ENCODE peak calls at places on chromosomes 6 and 20, in seven cellular contexts. S, E, V, F, D, N and Q are unnamed samples.

GRCh38 chr20:15927893-15928650 is 645.2 kb downstream of the KIF16B start:
- DNase-seq in S (no peak), E (no peak), V (no peak), F (no peak), D (no peak), N (no peak), Q (no peak)

GRCh38 chr6:157982580-157983438 is 1.1 kb downstream of the SYNJ2 start:
- DNase-seq in S (no peak), E (peak), V (no peak), F (no peak), D (no peak), N (peak), Q (no peak)

GRCh38 chr6:35984701-35985100 is 39.7 kb downstream of the SLC26A8 start:
- DNase-seq in S (no peak), E (no peak), V (no peak), F (no peak), D (no peak), N (no peak), Q (no peak)

GRCh38 chr6:30988209-30988825 is 4.8 kb downstream of the MUC21 start:
- DNase-seq in S (no peak), E (no peak), V (no peak), F (no peak), D (peak), N (no peak), Q (no peak)

GRCh38 chr20:881051-881820 is 34.9 kb downstream of the ANGPT4 start:
- DNase-seq in S (no peak), E (no peak), V (no peak), F (no peak), D (no peak), N (peak), Q (no peak)

GRCh38 chr6:88565409-88565811 is 398.0 kb downstream of the RNGTT start:
- DNase-seq in S (no peak), E (no peak), V (no peak), F (no peak), D (no peak), N (no peak), Q (no peak)

GRCh38 chr6:21749754-21750153 is 156.2 kb downstream of the SOX4 start:
- DNase-seq in S (no peak), E (no peak), V (no peak), F (no peak), D (no peak), N (no peak), Q (no peak)

GRCh38 chr6:110217255-110217654 is 37.0 kb downstream of the CDC40 start:
- DNase-seq in S (peak), E (no peak), V (no peak), F (no peak), D (no peak), N (peak), Q (no peak)

GRCh38 chr6:21402368-21402767 is 191.2 kb upstream of the SOX4 start:
- DNase-seq in S (no peak), E (no peak), V (no peak), F (no peak), D (peak), N (no peak), Q (no peak)

GRCh38 chr20:35410613-35411012 is 1.2 kb downstream of the UQCC1 start:
- DNase-seq in S (no peak), E (no peak), V (no peak), F (no peak), D (no peak), N (no peak), Q (no peak)

GRCh38 chr20:50744143-50744792 is 12.9 kb downstream of the PARD6B start:
- DNase-seq in S (peak), E (peak), V (no peak), F (no peak), D (peak), N (peak), Q (peak)

GRCh38 chr6:53325785-53326184 is 23.0 kb downstream of the ELOVL5 start:
- DNase-seq in S (no peak), E (no peak), V (no peak), F (no peak), D (no peak), N (no peak), Q (no peak)

GRCh38 chr6:11828185-11828897 is 49.7 kb upstream of the ADTRP start:
- DNase-seq in S (no peak), E (no peak), V (no peak), F (no peak), D (no peak), N (no peak), Q (no peak)

GRCh38 chr20:46011631-46012482 is 3.1 kb downstream of the MMP9 start:
- DNase-seq in S (no peak), E (peak), V (no peak), F (no peak), D (no peak), N (no peak), Q (no peak)

GRCh38 chr6:75412937-75413662 is 80.5 kb downstream of the FILIP1 start:
- DNase-seq in S (peak), E (no peak), V (no peak), F (no peak), D (no peak), N (no peak), Q (no peak)

GRCh38 chr6:6002005-6002808 is 4.5 kb downstream of the NRN1 start:
- DNase-seq in S (no peak), E (no peak), V (peak), F (no peak), D (no peak), N (no peak), Q (no peak)

GRCh38 chr20:10806539-10806938 is 132.7 kb upstream of the JAG1 start:
- DNase-seq in S (no peak), E (no peak), V (no peak), F (no peak), D (no peak), N (no peak), Q (no peak)

GRCh38 chr20:35000311-35000921 is 44.7 kb downstream of the MYH7B start:
- DNase-seq in S (no peak), E (no peak), V (no peak), F (no peak), D (no peak), N (no peak), Q (no peak)

GRCh38 chr6:158381214-158381613 is 68.9 kb downstream of the TULP4 start:
- DNase-seq in S (no peak), E (no peak), V (no peak), F (no peak), D (no peak), N (no peak), Q (no peak)

GRCh38 chr6:164856138-164856537 is 453.3 kb downstream of the C6orf118 start:
- DNase-seq in S (no peak), E (no peak), V (no peak), F (no peak), D (no peak), N (no peak), Q (no peak)

GRCh38 chr6:141956046-141956761 is 176.5 kb upstream of the GJE1 start:
- DNase-seq in S (no peak), E (no peak), V (no peak), F (no peak), D (peak), N (peak), Q (no peak)

GRCh38 chr6:85163553-85163952 is 286.3 kb upstream of the NT5E start:
- DNase-seq in S (no peak), E (no peak), V (no peak), F (no peak), D (no peak), N (no peak), Q (no peak)

GRCh38 chr6:45438849-45439406 is 61.2 kb upstream of the SUPT3H start:
- DNase-seq in S (peak), E (no peak), V (no peak), F (no peak), D (no peak), N (peak), Q (peak)

GRCh38 chr6:46510656-46511055 is 19.4 kb upstream of the RCAN2 start:
- DNase-seq in S (peak), E (peak), V (no peak), F (peak), D (no peak), N (peak), Q (no peak)

GRCh38 chr20:371755-372542 is 8.6 kb upstream of the TRIB3 start:
- DNase-seq in S (no peak), E (peak), V (peak), F (no peak), D (peak), N (peak), Q (peak)

GRCh38 chr6:56370591-56371198 is 123.3 kb upstream of the COL21A1 start:
- DNase-seq in S (peak), E (peak), V (no peak), F (peak), D (peak), N (peak), Q (peak)

GRCh38 chr20:33291830-33292355 is 8.9 kb downstream of the BPIFB1 start:
- DNase-seq in S (no peak), E (peak), V (peak), F (no peak), D (peak), N (peak), Q (no peak)

GRCh38 chr6:11971154-11971553 is 41.0 kb upstream of the HIVEP1 start:
- DNase-seq in S (peak), E (no peak), V (no peak), F (peak), D (no peak), N (peak), Q (no peak)

GRCh38 chr6:168908887-168909286 is 344.8 kb downstream of the THBS2 start:
- DNase-seq in S (no peak), E (no peak), V (no peak), F (peak), D (no peak), N (peak), Q (no peak)

GRCh38 chr6:113859349-113860164 is 2.4 kb downstream of the MARCKS start:
- DNase-seq in S (no peak), E (peak), V (peak), F (no peak), D (peak), N (no peak), Q (peak)

GRCh38 chr20:49583669-49584417 is 15.9 kb upstream of the PTGIS start:
- DNase-seq in S (peak), E (peak), V (no peak), F (no peak), D (peak), N (peak), Q (peak)

GRCh38 chr6:168041928-168042327 is 37.1 kb downstream of the FRMD1 start:
- DNase-seq in S (no peak), E (no peak), V (no peak), F (no peak), D (no peak), N (no peak), Q (no peak)

GRCh38 chr20:60222497-60222896 is 264.3 kb downstream of the CDH26 start:
- DNase-seq in S (no peak), E (no peak), V (no peak), F (no peak), D (no peak), N (no peak), Q (no peak)

GRCh38 chr6:157990321-157991066 is 8.8 kb downstream of the SYNJ2 start:
- DNase-seq in S (no peak), E (no peak), V (no peak), F (no peak), D (no peak), N (no peak), Q (no peak)

GRCh38 chr6:37049990-37050853 is 44.8 kb downstream of the FGD2 start:
- DNase-seq in S (no peak), E (peak), V (no peak), F (no peak), D (no peak), N (no peak), Q (no peak)

GRCh38 chr6:157265630-157266029 is 57.7 kb downstream of the TMEM242 start:
- DNase-seq in S (no peak), E (no peak), V (no peak), F (no peak), D (no peak), N (no peak), Q (no peak)

GRCh38 chr20:57947421-57948176 is 237.8 kb upstream of the PMEPA1 start:
- DNase-seq in S (peak), E (no peak), V (no peak), F (peak), D (no peak), N (peak), Q (no peak)

DNA sequence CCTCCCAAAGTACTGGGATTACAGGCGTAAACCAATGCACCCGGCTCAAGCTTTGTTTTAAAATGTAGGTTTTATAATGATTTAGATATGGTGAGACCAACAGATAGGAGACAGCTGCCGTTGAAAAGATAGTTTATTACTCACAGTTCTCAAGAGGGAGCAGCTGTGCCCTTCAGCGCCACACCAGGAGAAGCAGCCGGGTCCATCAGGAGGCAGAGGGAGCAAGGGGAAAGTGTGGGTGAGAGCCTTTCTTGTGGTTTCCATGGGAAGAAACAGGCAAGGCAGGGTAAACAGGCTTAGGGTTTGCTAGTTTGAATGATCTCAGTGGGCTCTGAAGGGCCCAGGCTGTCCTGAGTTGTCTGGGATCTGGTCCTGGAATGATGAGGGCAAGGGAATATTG is 117.8 kb upstream of the PLCB4 start:
- DNase-seq in S (no peak), E (no peak), V (no peak), F (no peak), D (no peak), N (no peak), Q (no peak)
- TF ChIP-seq CTCF in S (no peak), E (no peak), V (no peak), F (no peak), D (no peak), N (no peak), Q (no peak)

GRCh38 chr6:120826253-120826652 is 508.0 kb downstream of the TBC1D32 start:
- DNase-seq in S (no peak), E (peak), V (peak), F (no peak), D (peak), N (no peak), Q (peak)
- TF ChIP-seq CTCF in S (peak), E (peak), V (peak), F (no peak), D (peak), N (peak), Q (peak)

GRCh38 chr6:43927525-43928210 is 157.7 kb downstream of the VEGFA start:
- DNase-seq in S (no peak), E (peak), V (no peak), F (no peak), D (no peak), N (no peak), Q (no peak)
- TF ChIP-seq CTCF in S (no peak), E (no peak), V (no peak), F (no peak), D (no peak), N (no peak), Q (no peak)

GRCh38 chr20:63368151-63368550 is 7.0 kb upstream of the CHRNA4 start:
- DNase-seq in S (no peak), E (no peak), V (no peak), F (no peak), D (no peak), N (no peak), Q (no peak)

GRCh38 chr20:63370623-63371176 is 9.6 kb upstream of the CHRNA4 start:
- DNase-seq in S (no peak), E (no peak), V (no peak), F (no peak), D (no peak), N (no peak), Q (no peak)

GRCh38 chr20:63371346-63371865 is 10.3 kb upstream of the CHRNA4 start:
- DNase-seq in S (no peak), E (no peak), V (no peak), F (no peak), D (no peak), N (no peak), Q (no peak)

GRCh38 chr20:63369024-63369530 is 7.9 kb upstream of the CHRNA4 start:
- DNase-seq in S (no peak), E (no peak), V (no peak), F (no peak), D (no peak), N (no peak), Q (no peak)

GRCh38 chr20:63369724-63370622 is 8.8 kb upstream of the CHRNA4 start:
- DNase-seq in S (no peak), E (no peak), V (no peak), F (no peak), D (no peak), N (no peak), Q (no peak)
- TF ChIP-seq CTCF in S (no peak), E (no peak), V (no peak), F (no peak), D (no peak), N (no peak), Q (no peak)

GRCh38 chr6:121826156-121826810 is 390.8 kb downstream of the GJA1 start:
- DNase-seq in S (peak), E (no peak), V (no peak), F (peak), D (peak), N (peak), Q (no peak)

GRCh38 chr6:121828567-121828966 is 393.1 kb downstream of the GJA1 start:
- DNase-seq in S (no peak), E (no peak), V (no peak), F (no peak), D (no peak), N (no peak), Q (no peak)

DNA sequence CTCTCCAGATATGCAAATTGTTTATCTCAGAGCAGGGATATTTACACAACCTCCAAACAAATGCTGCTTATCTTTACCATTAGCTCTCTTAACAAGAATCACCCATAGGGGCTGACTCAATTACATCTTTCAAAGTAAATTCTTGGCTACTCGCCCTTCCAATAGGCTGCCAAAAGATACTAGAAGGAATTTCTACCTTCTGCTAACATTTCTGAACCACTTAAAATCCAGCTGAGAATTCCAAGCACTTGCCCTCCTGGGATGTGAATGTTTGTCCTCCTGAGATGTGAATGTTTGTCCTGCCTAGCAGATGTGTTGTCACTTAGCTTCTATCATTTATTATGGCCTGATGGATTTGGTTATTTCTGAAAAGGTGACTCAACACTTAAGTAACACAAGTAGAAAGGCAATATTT is 388.0 kb downstream of the GJA1 start:
- DNase-seq in S (peak), E (no peak), V (no peak), F (peak), D (no peak), N (peak), Q (no peak)
- TF ChIP-seq CTCF in S (no peak), E (no peak), V (no peak), F (no peak), D (no peak), N (no peak), Q (no peak)

DNA sequence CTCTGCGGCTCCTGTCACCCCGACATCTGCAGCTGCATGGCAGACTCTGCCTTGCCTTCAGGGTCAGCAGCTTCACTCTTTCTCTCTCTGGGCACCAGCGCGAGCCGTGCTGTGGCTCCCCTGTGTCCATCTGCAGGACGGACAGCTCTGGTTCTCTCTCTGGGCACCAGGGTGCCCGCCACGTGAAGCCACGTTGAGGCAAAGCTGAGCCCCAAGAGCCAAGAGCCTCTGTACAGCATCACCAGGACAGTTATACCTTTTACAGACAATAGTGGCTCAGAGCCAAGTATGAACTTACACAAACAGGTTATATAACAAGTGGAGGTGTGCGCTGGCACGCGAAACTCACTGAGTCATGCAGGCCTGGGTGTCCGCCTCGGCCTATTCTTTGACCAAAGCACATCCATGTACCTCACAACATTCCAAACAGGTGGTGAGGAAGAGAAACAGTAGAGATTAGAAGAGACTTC is 50.8 kb downstream of the FAM50B start:
- DNase-seq in S (no peak), E (peak), V (no peak), F (no peak), D (no peak), N (no peak), Q (no peak)
- TF ChIP-seq CTCF in S (no peak), E (no peak), V (no peak), F (no peak), D (no peak), N (no peak), Q (no peak)